ENCODE peak calls at places on chromosomes 12 and 14, in four cellular contexts. R is C1 segment of cervical spinal cord, I is GM12891, D is activated gamma-delta T cell. S is an unnamed sample.

GRCh38 chr12:104291867-104292524 is 11.5 kb upstream of the EID3 start:
- DNase-seq in R (no peak), I (no peak), D (no peak), S (no peak)

GRCh38 chr14:75184039-75184438 is 7.6 kb upstream of the TMED10 start:
- DNase-seq in R (no peak), I (no peak), D (no peak), S (no peak)

GRCh38 chr14:100633406-100633805 is 46.2 kb upstream of the BEGAIN start:
- DNase-seq in R (no peak), I (no peak), D (no peak), S (no peak)

GRCh38 chr12:107474639-107475539 is 210.7 kb upstream of the PWP1 start:
- DNase-seq in R (no peak), I (no peak), D (no peak), S (no peak)

GRCh38 chr12:67449591-67450052 is 180.5 kb downstream of the CAND1 start:
- DNase-seq in R (no peak), I (no peak), D (no peak), S (no peak)

GRCh38 chr14:73246387-73247150 is 9.3 kb downstream of the PAPLN start:
- DNase-seq in R (no peak), I (no peak), D (no peak), S (no peak)

GRCh38 chr12:31682136-31682962 is 22.9 kb downstream of the ETFBKMT start:
- DNase-seq in R (no peak), I (peak), D (no peak), S (no peak)

GRCh38 chr12:71300772-71301675 is 138.6 kb upstream of the LGR5 start:
- DNase-seq in R (no peak), I (no peak), D (no peak), S (no peak)

GRCh38 chr12:50221228-50222008 is 54.2 kb upstream of the CERS5 start:
- DNase-seq in R (no peak), I (no peak), D (no peak), S (no peak)